ENCODE peak calls at places on chromosomes 13 and 19, in nine cellular contexts. U, T, N, G, Q, K, D, X and E are unnamed samples.

GRCh38 chr13:27712421-27712820 is 79.9 kb upstream of the GSX1 start:
- DNase-seq in G (no peak), U (no peak), K (peak; percentile 20), T (peak; percentile 17), Q (no peak), X (no peak), N (peak; percentile 35), D (no peak), E (no peak)

GRCh38 chr19:2912306-2912705 is 11.6 kb downstream of the ZNF57 start:
- DNase-seq in G (no peak), D (no peak), N (no peak), X (no peak), K (no peak), U (no peak), Q (no peak), T (no peak), E (no peak)

GRCh38 chr13:114101831-114102520 is 30.4 kb downstream of the RASA3 start:
- DNase-seq in U (no peak), Q (no peak), T (no peak), X (peak; percentile 14), N (peak; percentile 14), K (no peak), D (no peak), G (no peak), E (no peak)

GRCh38 chr19:2051771-2052704 is 994 bp upstream of the MKNK2 start:
- DNase-seq in N (peak; percentile 76), K (peak; percentile 46), X (peak; percentile 73), Q (no peak), U (no peak), G (no peak), D (no peak), T (no peak), E (peak; percentile 77)

GRCh38 chr19:30061557-30062330 is 119.7 kb downstream of the URI1 start:
- DNase-seq in D (no peak), N (no peak), Q (no peak), K (no peak), G (no peak), T (peak; percentile 23), U (no peak), X (no peak), E (no peak)

GRCh38 chr13:39132286-39132685 is 94.0 kb downstream of the NHLRC3 start:
- DNase-seq in U (peak; percentile 48), T (no peak), G (no peak), N (no peak), X (no peak), Q (peak; percentile 18), D (no peak), K (no peak), E (no peak)

GRCh38 chr13:31781064-31781463 is 41.7 kb downstream of the RXFP2 start:
- DNase-seq in K (no peak), T (no peak), D (no peak), N (no peak), U (no peak), Q (peak; percentile 21), G (no peak), X (no peak), E (no peak)

GRCh38 chr13:30841161-30841560 is 64.9 kb upstream of the MEDAG start:
- DNase-seq in D (no peak), N (no peak), T (no peak), Q (no peak), G (no peak), X (no peak), K (no peak), U (no peak), E (no peak)

GRCh38 chr19:56309511-56310185 is 5.0 kb downstream of the ZSCAN5A start:
- DNase-seq in N (peak; percentile 58), U (peak; percentile 8), Q (peak; percentile 60), T (peak; percentile 69), D (no peak), K (peak; percentile 64), G (peak; percentile 81), X (no peak), E (peak; percentile 83)

GRCh38 chr19:13483215-13483614 is 23.1 kb downstream of the CACNA1A start:
- DNase-seq in X (no peak), K (no peak), G (no peak), U (no peak), D (no peak), N (no peak), Q (peak; percentile 4), T (no peak), E (peak; percentile 37)

GRCh38 chr19:49590971-49591730 is at the start of gene PRR12:
- DNase-seq in G (peak; percentile 45), U (peak; percentile 58), X (peak; percentile 72), Q (peak; percentile 70), K (peak; percentile 71), N (peak; percentile 68), T (peak; percentile 88), D (no peak), E (peak; percentile 77)

GRCh38 chr19:14081797-14082674 is 3.5 kb downstream of the C19orf67 start:
- DNase-seq in G (peak; percentile 38), D (no peak), N (peak; percentile 66), T (peak; percentile 66), X (peak; percentile 56), K (peak; percentile 47), U (no peak), Q (no peak), E (no peak)

GRCh38 chr19:6021878-6022569 is 44.1 kb upstream of the RANBP3 start:
- DNase-seq in G (peak; percentile 89), U (peak; percentile 17), N (peak; percentile 85), D (no peak), X (peak; percentile 79), K (peak; percentile 83), Q (no peak), T (peak; percentile 92), E (peak; percentile 93)

GRCh38 chr13:24671367-24672117 is 8.7 kb upstream of the ATP12A start:
- DNase-seq in N (no peak), U (peak; percentile 81), G (peak; percentile 61), D (peak; percentile 41), X (peak; percentile 71), T (peak; percentile 58), Q (peak; percentile 79), K (no peak), E (peak; percentile 59)

GRCh38 chr13:80955487-80955886 is 614.6 kb upstream of the SPRY2 start:
- DNase-seq in N (no peak), G (no peak), K (no peak), X (no peak), D (no peak), Q (peak; percentile 78), U (no peak), T (no peak), E (no peak)

GRCh38 chr13:112168771-112169170 is 101.8 kb downstream of the SOX1 start:
- DNase-seq in G (no peak), K (no peak), X (no peak), D (no peak), U (no peak), T (no peak), Q (no peak), N (no peak), E (no peak)

GRCh38 chr13:79675931-79676658 is 195.1 kb downstream of the NDFIP2 start:
- DNase-seq in Q (no peak), G (no peak), T (no peak), U (no peak), K (no peak), D (no peak), X (no peak), N (no peak), E (no peak)

GRCh38 chr13:48909088-48909389 is 66.7 kb upstream of the FNDC3A start:
- DNase-seq in T (no peak), G (no peak), D (no peak), X (no peak), N (peak; percentile 29), K (no peak), U (no peak), Q (no peak), E (no peak)

GRCh38 chr13:58620171-58620570 is 988.6 kb downstream of the PCDH17 start:
- DNase-seq in D (no peak), N (no peak), G (no peak), K (no peak), T (no peak), Q (no peak), X (no peak), U (no peak), E (no peak)

GRCh38 chr13:40518481-40518882 is 148.0 kb downstream of the FOXO1 start:
- DNase-seq in Q (no peak), D (no peak), G (no peak), U (peak; percentile 44), X (no peak), T (no peak), N (no peak), K (peak; percentile 82), E (no peak)

GRCh38 chr13:80083516-80084085 is 257.3 kb downstream of the SPRY2 start:
- DNase-seq in N (no peak), K (no peak), U (no peak), D (no peak), G (no peak), X (no peak), Q (peak; percentile 38), T (no peak), E (no peak)

GRCh38 chr13:113034451-113035208 is 65.6 kb downstream of the MCF2L start:
- DNase-seq in U (no peak), K (no peak), D (no peak), Q (peak; percentile 51), T (no peak), G (peak; percentile 62), N (peak; percentile 58), X (no peak), E (no peak)

GRCh38 chr13:64471916-64472315 is 2758.2 kb downstream of the PCDH9 start:
- DNase-seq in K (no peak), Q (peak; percentile 52), X (no peak), D (peak; percentile 9), N (no peak), U (no peak), G (no peak), T (no peak), E (peak; percentile 40)

GRCh38 chr19:41551711-41552110 is 24.3 kb upstream of the CEACAM21 start:
- DNase-seq in U (no peak), K (no peak), N (no peak), D (no peak), X (no peak), Q (no peak), T (no peak), G (no peak), E (peak; percentile 66)

GRCh38 chr19:5093297-5093858 is 124.5 kb downstream of the KDM4B start:
- DNase-seq in D (no peak), U (no peak), T (no peak), G (no peak), N (peak; percentile 79), X (no peak), Q (no peak), K (no peak), E (no peak)

GRCh38 chr19:13623686-13624405 is 117.6 kb upstream of the CACNA1A start:
- DNase-seq in K (no peak), G (no peak), T (no peak), Q (no peak), U (no peak), X (no peak), D (no peak), N (no peak), E (no peak)